ENCODE peak calls at places on chromosome 3, in ten cellular contexts. V is IMR-90; P is MM.1S; U is upper lobe of right lung; J is NB4; A is foreskin fibroblast; S is AG04450; L is CD8-positive, alpha-beta T cell; M is fibroblast of pulmonary artery; R is A549. C is an unnamed sample.

GRCh38 chr3:13193320-13194284 is 120.4 kb upstream of the IQSEC1 start:
- DNase-seq in V (no peak), P (no peak), U (no peak), J (no peak), A (no peak), S (no peak), L (no peak), M (no peak), R (no peak), C (no peak)

GRCh38 chr3:43872301-43872700 is 181.6 kb downstream of the ABHD5 start:
- DNase-seq in V (peak), P (no peak), U (no peak), J (no peak), A (peak), S (peak), L (no peak), M (peak), R (peak), C (peak)

GRCh38 chr3:184261270-184262165 is at the start of gene CAMK2N2:
- DNase-seq in V (peak), P (peak), U (peak), J (peak), A (peak), S (no peak), L (peak), M (peak), R (peak), C (peak)

GRCh38 chr3:53153267-53153823 is 7.7 kb upstream of the PRKCD start:
- DNase-seq in V (no peak), P (no peak), U (no peak), J (no peak), A (no peak), S (no peak), L (no peak), M (no peak), R (no peak), C (no peak)

GRCh38 chr3:138833908-138834358 is 795 bp downstream of the PIK3CB start:
- DNase-seq in V (peak), P (no peak), U (no peak), J (peak), A (peak), S (no peak), L (peak), M (peak), R (no peak), C (peak)

GRCh38 chr3:57078366-57079220 is 18.1 kb downstream of the SPATA12 start:
- DNase-seq in V (peak), P (no peak), U (peak), J (peak), A (peak), S (no peak), L (peak), M (peak), R (peak), C (peak)

GRCh38 chr3:20930034-20930433 is 744.0 kb upstream of the SGO1 start:
- DNase-seq in V (no peak), P (peak), U (no peak), J (peak), A (peak), S (no peak), L (no peak), M (peak), R (no peak), C (peak)

GRCh38 chr3:138781012-138781470 is 53.7 kb downstream of the PIK3CB start:
- DNase-seq in V (no peak), P (peak), U (no peak), J (no peak), A (no peak), S (no peak), L (peak), M (no peak), R (no peak), C (no peak)

GRCh38 chr3:137768361-137769320 is 4.5 kb downstream of the SOX14 start:
- DNase-seq in V (no peak), P (no peak), U (no peak), J (no peak), A (peak), S (no peak), L (no peak), M (no peak), R (no peak), C (no peak)

GRCh38 chr3:72042397-72043211 is 257.7 kb upstream of the PROK2 start:
- DNase-seq in V (peak), P (no peak), U (no peak), J (no peak), A (peak), S (no peak), L (no peak), M (peak), R (no peak), C (peak)

GRCh38 chr3:132242095-132242494 is 75.1 kb upstream of the ACP3 start:
- DNase-seq in V (no peak), P (no peak), U (no peak), J (no peak), A (no peak), S (no peak), L (no peak), M (no peak), R (no peak), C (no peak)

GRCh38 chr3:55481918-55482495 is 5.1 kb downstream of the WNT5A start:
- DNase-seq in V (peak), P (no peak), U (peak), J (no peak), A (peak), S (no peak), L (no peak), M (peak), R (no peak), C (peak)

GRCh38 chr3:45890405-45890804 is 4.1 kb downstream of the CCR9 start:
- DNase-seq in V (no peak), P (no peak), U (no peak), J (no peak), A (no peak), S (no peak), L (peak), M (no peak), R (no peak), C (no peak)

GRCh38 chr3:56839784-56840724 is 38.3 kb upstream of the ARHGEF3 start:
- DNase-seq in V (peak), P (no peak), U (no peak), J (no peak), A (peak), S (peak), L (no peak), M (peak), R (peak), C (peak)

GRCh38 chr3:20511863-20512262 is 325.9 kb upstream of the SGO1 start:
- DNase-seq in V (peak), P (peak), U (no peak), J (peak), A (peak), S (peak), L (no peak), M (peak), R (peak), C (peak)

GRCh38 chr3:44509985-44510360 is 32.5 kb upstream of the ZNF445 start:
- DNase-seq in V (peak), P (peak), U (no peak), J (peak), A (peak), S (no peak), L (peak), M (peak), R (peak), C (peak)

GRCh38 chr3:102132370-102132769 is 283.1 kb downstream of the NFKBIZ start:
- DNase-seq in V (no peak), P (no peak), U (no peak), J (no peak), A (no peak), S (no peak), L (no peak), M (peak), R (no peak), C (no peak)

GRCh38 chr3:35529337-35529736 is 110.0 kb upstream of the ARPP21 start:
- DNase-seq in V (no peak), P (no peak), U (no peak), J (no peak), A (no peak), S (no peak), L (no peak), M (no peak), R (no peak), C (no peak)

GRCh38 chr3:169334994-169335393 is 328.5 kb downstream of the MECOM start:
- DNase-seq in V (peak), P (no peak), U (no peak), J (no peak), A (no peak), S (no peak), L (no peak), M (peak), R (no peak), C (peak)

GRCh38 chr3:13343601-13344000 is 76.5 kb downstream of the NUP210 start:
- DNase-seq in V (no peak), P (no peak), U (no peak), J (peak), A (no peak), S (no peak), L (peak), M (no peak), R (no peak), C (no peak)

GRCh38 chr3:153666911-153667310 is 454.3 kb upstream of the ARHGEF26 start:
- DNase-seq in V (no peak), P (no peak), U (no peak), J (no peak), A (no peak), S (no peak), L (no peak), M (no peak), R (no peak), C (no peak)

GRCh38 chr3:72398781-72399180 is 449.5 kb downstream of the SHQ1 start:
- DNase-seq in V (no peak), P (no peak), U (no peak), J (no peak), A (no peak), S (no peak), L (no peak), M (no peak), R (no peak), C (no peak)

GRCh38 chr3:66675383-66675782 is 174.6 kb upstream of the LRIG1 start:
- DNase-seq in V (peak), P (no peak), U (no peak), J (no peak), A (peak), S (peak), L (no peak), M (peak), R (no peak), C (no peak)

GRCh38 chr3:24254649-24255048 is 240.0 kb downstream of the THRB start:
- DNase-seq in V (peak), P (no peak), U (no peak), J (no peak), A (peak), S (peak), L (no peak), M (peak), R (no peak), C (peak)

GRCh38 chr3:155101398-155101797 is 21.3 kb downstream of the MME start:
- DNase-seq in V (peak), P (no peak), U (no peak), J (no peak), A (peak), S (no peak), L (no peak), M (peak), R (no peak), C (peak)

GRCh38 chr3:20072422-20072821 is 32.2 kb downstream of the KAT2B start:
- DNase-seq in V (no peak), P (no peak), U (no peak), J (no peak), A (no peak), S (no peak), L (no peak), M (no peak), R (no peak), C (no peak)

GRCh38 chr3:97981886-97982285 is 9.7 kb upstream of the RIOX2 start:
- DNase-seq in V (peak), P (peak), U (no peak), J (no peak), A (no peak), S (no peak), L (no peak), M (peak), R (no peak), C (peak)

GRCh38 chr3:25831578-25831977 is 41.7 kb downstream of the OXSM start:
- DNase-seq in V (peak), P (peak), U (no peak), J (peak), A (peak), S (no peak), L (no peak), M (peak), R (no peak), C (peak)

GRCh38 chr3:65915477-65915876 is 123.2 kb downstream of the MAGI1 start:
- DNase-seq in V (no peak), P (no peak), U (no peak), J (no peak), A (no peak), S (no peak), L (no peak), M (no peak), R (no peak), C (no peak)

GRCh38 chr3:180252683-180253082 is 215.9 kb upstream of the PEX5L start:
- DNase-seq in V (no peak), P (no peak), U (no peak), J (no peak), A (no peak), S (no peak), L (no peak), M (no peak), R (no peak), C (no peak)

GRCh38 chr3:149971403-149972075 is 844 bp upstream of the PFN2 start:
- DNase-seq in V (peak), P (peak), U (peak), J (peak), A (no peak), S (no peak), L (peak), M (peak), R (peak), C (no peak)

GRCh38 chr3:29587340-29587739 is 306.5 kb downstream of the RBMS3 start:
- DNase-seq in V (no peak), P (no peak), U (no peak), J (no peak), A (no peak), S (no peak), L (no peak), M (no peak), R (no peak), C (no peak)

GRCh38 chr3:113626513-113627371 is 69.7 kb downstream of the USF3 start:
- DNase-seq in V (peak), P (peak), U (no peak), J (peak), A (peak), S (peak), L (no peak), M (peak), R (peak), C (peak)
- TF ChIP-seq CTCF in V (peak), P (peak), U (peak), J (peak), A (peak), S (peak), L (no peak), M (peak), R (peak), C (peak)

DNA sequence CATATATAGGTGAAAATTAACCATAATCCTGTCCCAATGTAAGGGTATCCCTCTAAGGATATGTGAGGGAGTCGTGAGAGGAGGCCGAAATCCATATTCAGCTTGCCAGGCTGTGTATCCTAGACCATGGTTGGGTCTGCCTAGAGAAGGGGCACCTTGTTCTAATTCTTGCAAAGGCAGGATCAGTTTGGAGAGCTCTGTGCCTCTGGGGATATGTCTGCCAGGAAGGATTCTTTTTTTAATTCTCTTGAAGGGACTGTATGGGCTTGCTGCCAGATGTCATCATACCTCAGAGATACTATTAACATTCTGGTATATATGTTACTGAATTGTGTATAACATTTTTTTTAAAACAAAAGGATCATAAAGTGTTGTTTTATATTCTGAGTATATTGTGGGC is 2.4 kb downstream of the ATP1B3 start:
- DNase-seq in V (peak), P (no peak), U (no peak), J (peak), A (peak), S (no peak), L (no peak), M (peak), R (no peak), C (peak)
- H3K4me3 ChIP-seq in V (peak), P (peak), U (peak), J (peak), A (peak), S (peak), L (no peak), M (peak), R (peak), C (peak)

GRCh38 chr3:15795563-15796308 is 2.0 kb downstream of the ANKRD28 start:
- DNase-seq in V (peak), P (peak), U (no peak), J (peak), A (peak), S (no peak), L (no peak), M (peak), R (no peak), C (peak)

GRCh38 chr3:15794303-15794771 is 3.4 kb downstream of the ANKRD28 start:
- DNase-seq in V (peak), P (peak), U (no peak), J (peak), A (peak), S (peak), L (peak), M (peak), R (no peak), C (peak)

GRCh38 chr3:15796771-15797599 is 794 bp downstream of the ANKRD28 start:
- DNase-seq in V (peak), P (peak), U (no peak), J (peak), A (peak), S (peak), L (no peak), M (peak), R (peak), C (peak)

GRCh38 chr3:15796331-15796730 is 1.4 kb downstream of the ANKRD28 start:
- DNase-seq in V (no peak), P (no peak), U (no peak), J (no peak), A (no peak), S (no peak), L (no peak), M (peak), R (no peak), C (no peak)

GRCh38 chr3:15794842-15795562 is 2.8 kb downstream of the ANKRD28 start:
- DNase-seq in V (no peak), P (no peak), U (no peak), J (no peak), A (no peak), S (no peak), L (no peak), M (peak), R (no peak), C (peak)
- TF ChIP-seq CTCF in V (peak), P (peak), U (no peak), J (no peak), A (no peak), S (peak), L (no peak), M (peak), R (peak), C (peak)

DNA sequence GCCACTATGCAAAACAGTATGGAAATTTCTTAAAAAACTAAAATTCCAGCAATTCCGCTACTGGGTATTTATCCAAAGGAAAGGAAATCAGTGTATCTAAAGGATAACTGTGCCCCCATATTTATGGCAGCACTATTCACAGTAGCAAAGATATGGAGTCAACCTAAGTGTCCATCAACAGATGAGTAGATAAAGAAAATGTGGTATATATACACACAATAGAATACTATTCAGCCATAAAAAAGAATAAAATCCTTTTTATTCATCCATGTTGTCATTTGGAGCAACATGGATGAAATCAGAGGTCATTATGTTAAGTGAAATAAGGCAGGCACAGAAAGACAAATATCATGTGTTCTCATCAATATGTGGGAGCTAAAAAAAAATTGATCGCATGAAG is 132.2 kb downstream of the RPL22L1 start:
- DNase-seq in V (no peak), P (no peak), U (no peak), J (no peak), A (no peak), S (no peak), L (no peak), M (no peak), R (no peak), C (no peak)
- H3K4me3 ChIP-seq in V (no peak), P (no peak), U (no peak), J (no peak), A (no peak), S (no peak), L (no peak), M (no peak), R (no peak), C (no peak)

DNA sequence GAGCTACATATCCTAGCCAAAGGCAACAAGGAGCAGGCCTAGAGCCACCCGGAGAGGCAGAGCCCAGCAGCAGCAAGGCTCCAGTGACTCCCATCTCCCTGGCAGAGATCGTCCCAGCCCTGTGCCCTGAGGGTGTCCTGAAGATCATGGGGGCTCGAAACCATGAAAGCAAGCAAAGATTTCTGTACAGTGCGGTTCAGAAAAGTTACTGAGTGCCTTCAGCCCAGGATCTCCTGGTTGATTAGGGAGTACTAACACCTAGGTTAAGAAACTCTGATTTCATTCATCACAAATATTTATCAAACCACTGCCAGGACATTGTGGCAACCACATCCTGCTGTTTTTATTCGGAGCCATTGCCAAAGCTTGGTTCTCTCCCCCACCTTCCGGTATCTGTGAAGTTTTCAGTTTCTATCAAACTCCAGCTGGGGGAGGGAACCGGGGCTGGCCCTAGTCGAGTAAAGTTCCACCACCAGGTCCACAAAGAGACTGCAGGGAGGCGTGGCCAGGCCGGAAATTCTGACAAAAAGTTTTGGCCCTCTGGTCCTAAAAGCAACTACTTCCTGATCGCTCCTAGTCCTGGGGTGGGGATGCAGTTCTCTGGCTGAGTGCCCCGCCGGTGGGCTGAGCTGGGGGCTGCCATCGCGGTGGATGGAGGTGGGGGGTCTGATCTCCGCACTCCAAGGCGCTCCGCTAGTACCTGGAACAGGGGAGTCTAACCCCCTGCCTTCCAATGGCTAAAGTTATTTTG is 1.2 kb downstream of the RAB43 start:
- DNase-seq in V (peak), P (peak), U (peak), J (peak), A (peak), S (peak), L (peak), M (peak), R (peak), C (peak)
- TF ChIP-seq CTCF in V (peak), P (peak), U (peak), J (no peak), A (no peak), S (peak), L (peak), M (peak), R (no peak), C (peak)

GRCh38 chr3:42501681-42502428 is 588 bp upstream of the VIPR1 start:
- DNase-seq in V (peak), P (peak), U (peak), J (peak), A (peak), S (no peak), L (peak), M (peak), R (no peak), C (peak)
- H3K4me3 ChIP-seq in V (no peak), P (peak), U (peak), J (peak), A (no peak), S (no peak), L (peak), M (peak), R (peak), C (peak)

GRCh38 chr3:188482929-188483328 is 329.0 kb downstream of the LPP start:
- DNase-seq in V (no peak), P (no peak), U (no peak), J (no peak), A (no peak), S (no peak), L (no peak), M (no peak), R (no peak), C (no peak)

GRCh38 chr3:188473045-188473444 is 319.1 kb downstream of the LPP start:
- DNase-seq in V (no peak), P (no peak), U (no peak), J (no peak), A (no peak), S (no peak), L (no peak), M (no peak), R (no peak), C (no peak)

GRCh38 chr3:188472331-188472730 is 318.4 kb downstream of the LPP start:
- DNase-seq in V (peak), P (no peak), U (no peak), J (no peak), A (peak), S (no peak), L (no peak), M (no peak), R (no peak), C (peak)

GRCh38 chr3:188473591-188474288 is 319.8 kb downstream of the LPP start:
- DNase-seq in V (no peak), P (no peak), U (no peak), J (no peak), A (no peak), S (no peak), L (no peak), M (no peak), R (no peak), C (no peak)

GRCh38 chr3:188476930-188477329 is 323.0 kb downstream of the LPP start:
- DNase-seq in V (no peak), P (no peak), U (no peak), J (no peak), A (peak), S (no peak), L (no peak), M (peak), R (no peak), C (no peak)
- TF ChIP-seq CTCF in V (no peak), P (no peak), U (no peak), J (no peak), A (no peak), S (no peak), L (no peak), M (no peak), R (no peak), C (no peak)